ENCODE peak calls at places on chromosomes 2 and 18, in nine cellular contexts. U is IMR-90, Q is colonic mucosa, O is neural progenitor cell, N is mesendoderm, F is adipocyte, B is fibroblast of lung, J is GM23248, M is neuronal stem cell. R is an unnamed sample.
A peak's percentile ranks its signal among the peaks of the same experiment; 100 is the strongest.

GRCh38 chr2:69969991-69970390 is 8.6 kb upstream of the ASPRV1 start:
- DNase-seq in U (no peak), Q (no peak), O (no peak), N (peak; percentile 67), F (no peak), B (no peak), J (no peak), M (no peak), R (peak; percentile 73)

GRCh38 chr2:158994920-158995676 is 26.7 kb downstream of the TANC1 start:
- DNase-seq in U (no peak), Q (no peak), O (peak; percentile 29), N (peak; percentile 92), F (peak; percentile 66), B (no peak), J (no peak), M (no peak), R (peak; percentile 81)

GRCh38 chr2:216678813-216679657 is 16.3 kb downstream of the IGFBP5 start:
- DNase-seq in U (no peak), Q (no peak), O (no peak), N (no peak), F (no peak), B (no peak), J (no peak), M (no peak), R (peak; percentile 69)

GRCh38 chr2:11811036-11811654 is 64.7 kb downstream of the LPIN1 start:
- DNase-seq in U (no peak), Q (no peak), O (no peak), N (no peak), F (peak; percentile 26), B (no peak), J (peak; percentile 59), M (no peak), R (no peak)

GRCh38 chr18:58556333-58557012 is 72.4 kb downstream of the ALPK2 start:
- DNase-seq in U (no peak), Q (no peak), O (peak; percentile 93), N (peak; percentile 90), F (no peak), B (peak; percentile 44), J (no peak), M (peak; percentile 50), R (peak; percentile 75)

GRCh38 chr18:6943143-6943542 is 174.5 kb downstream of the LAMA1 start:
- DNase-seq in U (no peak), Q (no peak), O (no peak), N (no peak), F (no peak), B (no peak), J (no peak), M (no peak), R (no peak)

GRCh38 chr2:189576361-189576760 is 4.2 kb downstream of the SLC40A1 start:
- DNase-seq in U (no peak), Q (no peak), O (no peak), N (peak; percentile 44), F (no peak), B (no peak), J (no peak), M (no peak), R (no peak)

GRCh38 chr2:117101613-117102012 is 712.9 kb upstream of the DDX18 start:
- DNase-seq in U (no peak), Q (no peak), O (no peak), N (no peak), F (no peak), B (no peak), J (no peak), M (no peak), R (no peak)

GRCh38 chr2:12173271-12173942 is 427.0 kb downstream of the LPIN1 start:
- DNase-seq in U (peak; percentile 20), Q (no peak), O (no peak), N (peak; percentile 21), F (peak; percentile 36), B (no peak), J (peak; percentile 27), M (no peak), R (no peak)

GRCh38 chr18:54684786-54685185 is 93.7 kb downstream of the DYNAP start:
- DNase-seq in U (no peak), Q (no peak), O (peak; percentile 64), N (peak; percentile 63), F (no peak), B (peak; percentile 72), J (no peak), M (peak; percentile 6), R (peak; percentile 64)

GRCh38 chr2:222701709-222702108 is 30.3 kb downstream of the MOGAT1 start:
- DNase-seq in U (no peak), Q (no peak), O (no peak), N (no peak), F (no peak), B (no peak), J (no peak), M (no peak), R (no peak)

GRCh38 chr2:42238644-42239288 is 69.6 kb downstream of the EML4 start:
- DNase-seq in U (no peak), Q (peak; percentile 68), O (peak; percentile 50), N (peak; percentile 87), F (no peak), B (no peak), J (peak; percentile 22), M (no peak), R (peak; percentile 87)

GRCh38 chr2:235697041-235697440 is 203.2 kb downstream of the AGAP1 start:
- DNase-seq in U (no peak), Q (no peak), O (no peak), N (no peak), F (no peak), B (no peak), J (no peak), M (no peak), R (no peak)

DNA sequence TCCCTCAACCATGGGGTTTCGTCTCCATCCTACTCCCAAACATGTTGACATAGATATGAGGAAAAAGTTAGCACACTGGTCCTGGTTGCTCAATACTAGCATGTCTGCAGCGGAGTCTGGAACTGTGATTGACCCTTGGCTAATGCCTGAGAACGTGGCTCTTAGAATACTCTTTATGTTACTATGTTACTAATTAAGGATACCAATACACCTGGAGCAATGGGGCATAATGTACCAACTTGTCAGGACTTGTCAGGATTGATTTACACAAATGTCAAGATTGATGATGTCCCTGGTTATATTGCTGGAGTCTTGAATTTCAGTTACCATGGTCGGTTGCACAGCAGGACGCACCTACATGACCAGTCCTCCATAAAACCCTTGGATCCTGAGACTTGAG is 810.9 kb downstream of the CPS1 start:
- DNase-seq in U (no peak), Q (no peak), O (no peak), N (no peak), F (no peak), B (no peak), J (no peak), M (no peak), R (no peak)
- H3K9ac ChIP-seq in U (no peak overlapping the region), Q (no peak overlapping the region), O (no peak overlapping the region), N (no peak overlapping the region), F (no peak overlapping the region), B (no peak overlapping the region), J (no peak overlapping the region), M (no peak overlapping the region), R (no peak overlapping the region)

DNA sequence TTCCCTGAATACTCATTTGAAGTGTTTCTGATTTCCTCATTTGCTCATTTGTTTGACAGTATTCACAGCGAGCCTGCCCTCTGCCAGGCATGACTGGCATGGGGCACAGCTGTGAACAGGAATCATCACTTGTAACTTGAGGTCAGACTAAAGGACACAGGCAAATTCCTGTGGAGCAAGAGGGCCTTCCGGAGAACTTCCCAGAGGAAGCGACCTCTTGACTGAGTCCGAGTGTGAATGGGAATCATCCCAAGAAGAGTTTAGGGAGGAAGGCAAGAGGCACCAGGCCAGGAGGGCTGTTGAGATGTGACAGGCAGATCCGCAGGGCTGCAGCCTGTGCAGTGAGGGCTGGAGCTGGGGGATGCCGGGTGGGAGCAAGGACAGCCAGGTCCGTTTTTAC is 45.4 kb downstream of the LIMS1 start:
- DNase-seq in U (peak; percentile 48), Q (no peak), O (no peak), N (no peak), F (no peak), B (peak; percentile 68), J (no peak), M (no peak), R (no peak)
- H3K9ac ChIP-seq in U (no peak overlapping the region), Q (no peak overlapping the region), O (no peak overlapping the region), N (no peak overlapping the region), F (no peak overlapping the region), B (no peak overlapping the region), J (no peak overlapping the region), M (no peak overlapping the region), R (no peak overlapping the region)

GRCh38 chr2:191321861-191322662 is 76.9 kb downstream of the MYO1B start:
- DNase-seq in U (peak; percentile 51), Q (no peak), O (peak; percentile 53), N (peak; percentile 97), F (peak; percentile 32), B (peak; percentile 95), J (peak; percentile 89), M (peak; percentile 20), R (peak; percentile 87)
- H3K9ac ChIP-seq in U (no peak overlapping the region), Q (no peak overlapping the region), O (no peak overlapping the region), N (no peak overlapping the region), F (no peak overlapping the region), B (no peak overlapping the region), J (no peak overlapping the region), M (no peak overlapping the region), R (no peak overlapping the region)

GRCh38 chr18:2237706-2238105 is 333.6 kb downstream of the METTL4 start:
- DNase-seq in U (no peak), Q (no peak), O (no peak), N (peak; percentile 29), F (no peak), B (peak; percentile 12), J (no peak), M (no peak), R (no peak)
- H3K9ac ChIP-seq in U (no peak overlapping the region), Q (no peak overlapping the region), O (no peak overlapping the region), N (no peak overlapping the region), F (no peak overlapping the region), B (no peak overlapping the region), J (no peak overlapping the region), M (no peak overlapping the region), R (no peak overlapping the region)

GRCh38 chr2:237161239-237161638 is 75.5 kb downstream of the COPS8 start:
- DNase-seq in U (no peak), Q (no peak), O (no peak), N (no peak), F (no peak), B (no peak), J (peak; percentile 30), M (no peak), R (no peak)
- H3K9ac ChIP-seq in U (no peak overlapping the region), Q (no peak overlapping the region), O (no peak overlapping the region), N (no peak overlapping the region), F (peak overlapping the region; percentile 81), B (no peak overlapping the region), J (peak overlapping the region; percentile 16), M (no peak overlapping the region), R (no peak overlapping the region)

GRCh38 chr2:19504400-19505198 is 146.2 kb upstream of the OSR1 start:
- DNase-seq in U (no peak), Q (no peak), O (no peak), N (no peak), F (no peak), B (no peak), J (no peak), M (no peak), R (no peak)
- H3K9ac ChIP-seq in U (no peak overlapping the region), Q (no peak overlapping the region), O (no peak overlapping the region), N (no peak overlapping the region), F (no peak overlapping the region), B (no peak overlapping the region), J (no peak overlapping the region), M (no peak overlapping the region), R (no peak overlapping the region)

GRCh38 chr2:86035371-86035882 is 70.3 kb downstream of the POLR1A start:
- DNase-seq in U (no peak), Q (no peak), O (no peak), N (no peak), F (no peak), B (no peak), J (no peak), M (no peak), R (no peak)
- H3K9ac ChIP-seq in U (no peak overlapping the region), Q (peak overlapping the region; percentile 48), O (no peak overlapping the region), N (no peak overlapping the region), F (peak overlapping the region; percentile 74), B (no peak overlapping the region), J (peak overlapping the region; percentile 56), M (no peak overlapping the region), R (no peak overlapping the region)